ENCODE peak calls at places on chromosomes 5 and 9, in seven cellular contexts. One of them, this sample, is unnamed.

GRCh38 chr5:138463335-138464017 is 1.8 kb upstream of the EGR1 start:
- DNase-seq in heart right ventricle: no peak
- DNase-seq in GM20000: no peak
- DNase-seq in upper lobe of left lung: peak
- DNase-seq in glutamatergic neuron: peak
- DNase-seq in hepatocyte: peak
- DNase-seq in GM12865: peak
- DNase-seq in this sample: no peak

GRCh38 chr5:20286512-20286911 is 298.5 kb upstream of the CDH18 start:
- DNase-seq in heart right ventricle: no peak
- DNase-seq in GM20000: no peak
- DNase-seq in upper lobe of left lung: no peak
- DNase-seq in glutamatergic neuron: no peak
- DNase-seq in hepatocyte: no peak
- DNase-seq in GM12865: no peak
- DNase-seq in this sample: no peak

GRCh38 chr9:69549310-69550202 is 122.6 kb downstream of the APBA1 start:
- DNase-seq in heart right ventricle: no peak
- DNase-seq in GM20000: peak
- DNase-seq in upper lobe of left lung: no peak
- DNase-seq in glutamatergic neuron: peak
- DNase-seq in hepatocyte: peak
- DNase-seq in GM12865: peak
- DNase-seq in this sample: no peak

GRCh38 chr9:132545578-132545977 is 36.8 kb upstream of the BARHL1 start:
- DNase-seq in heart right ventricle: no peak
- DNase-seq in GM20000: no peak
- DNase-seq in upper lobe of left lung: no peak
- DNase-seq in glutamatergic neuron: no peak
- DNase-seq in hepatocyte: no peak
- DNase-seq in GM12865: no peak
- DNase-seq in this sample: no peak

GRCh38 chr5:116557669-116558271 is 16.9 kb downstream of the SEMA6A start:
- DNase-seq in heart right ventricle: no peak
- DNase-seq in GM20000: no peak
- DNase-seq in upper lobe of left lung: no peak
- DNase-seq in glutamatergic neuron: no peak
- DNase-seq in hepatocyte: no peak
- DNase-seq in GM12865: peak
- DNase-seq in this sample: no peak

GRCh38 chr5:52870448-52870847 is 82.7 kb downstream of the ITGA1 start:
- DNase-seq in heart right ventricle: peak
- DNase-seq in GM20000: no peak
- DNase-seq in upper lobe of left lung: no peak
- DNase-seq in glutamatergic neuron: peak
- DNase-seq in hepatocyte: peak
- DNase-seq in GM12865: no peak
- DNase-seq in this sample: no peak

GRCh38 chr9:114953917-114954316 is 23.5 kb upstream of the TNFSF8 start:
- DNase-seq in heart right ventricle: no peak
- DNase-seq in GM20000: no peak
- DNase-seq in upper lobe of left lung: peak
- DNase-seq in glutamatergic neuron: no peak
- DNase-seq in hepatocyte: peak
- DNase-seq in GM12865: no peak
- DNase-seq in this sample: no peak

GRCh38 chr9:68610016-68610415 is 69.3 kb upstream of the TMEM252 start:
- DNase-seq in heart right ventricle: no peak
- DNase-seq in GM20000: no peak
- DNase-seq in upper lobe of left lung: no peak
- DNase-seq in glutamatergic neuron: no peak
- DNase-seq in hepatocyte: no peak
- DNase-seq in GM12865: no peak
- DNase-seq in this sample: no peak

GRCh38 chr5:79229357-79230174 is 6.4 kb upstream of the JMY start:
- DNase-seq in heart right ventricle: no peak
- DNase-seq in GM20000: peak
- DNase-seq in upper lobe of left lung: no peak
- DNase-seq in glutamatergic neuron: no peak
- DNase-seq in hepatocyte: no peak
- DNase-seq in GM12865: peak
- DNase-seq in this sample: no peak

GRCh38 chr9:135082536-135082935 is 4.9 kb upstream of the OLFM1 start:
- DNase-seq in heart right ventricle: no peak
- DNase-seq in GM20000: no peak
- DNase-seq in upper lobe of left lung: no peak
- DNase-seq in glutamatergic neuron: peak
- DNase-seq in hepatocyte: no peak
- DNase-seq in GM12865: no peak
- DNase-seq in this sample: no peak

GRCh38 chr5:4977421-4977820 is 162.7 kb upstream of the ADAMTS16 start:
- DNase-seq in heart right ventricle: no peak
- DNase-seq in GM20000: no peak
- DNase-seq in upper lobe of left lung: no peak
- DNase-seq in glutamatergic neuron: no peak
- DNase-seq in hepatocyte: no peak
- DNase-seq in GM12865: no peak
- DNase-seq in this sample: no peak

GRCh38 chr5:178757410-178757809 is 27.0 kb upstream of the ZNF354A start:
- DNase-seq in heart right ventricle: no peak
- DNase-seq in GM20000: no peak
- DNase-seq in upper lobe of left lung: no peak
- DNase-seq in glutamatergic neuron: no peak
- DNase-seq in hepatocyte: no peak
- DNase-seq in GM12865: no peak
- DNase-seq in this sample: no peak

GRCh38 chr9:127360205-127360604 is 36.8 kb upstream of the SLC2A8 start:
- DNase-seq in heart right ventricle: no peak
- DNase-seq in GM20000: no peak
- DNase-seq in upper lobe of left lung: no peak
- DNase-seq in glutamatergic neuron: no peak
- DNase-seq in hepatocyte: no peak
- DNase-seq in GM12865: no peak
- DNase-seq in this sample: no peak

GRCh38 chr9:3200331-3200774 is 325.4 kb downstream of the RFX3 start:
- DNase-seq in heart right ventricle: no peak
- DNase-seq in GM20000: no peak
- DNase-seq in upper lobe of left lung: no peak
- DNase-seq in glutamatergic neuron: no peak
- DNase-seq in hepatocyte: no peak
- DNase-seq in GM12865: no peak
- DNase-seq in this sample: no peak

GRCh38 chr9:6845881-6846280 is 88.1 kb downstream of the KDM4C start:
- DNase-seq in heart right ventricle: no peak
- DNase-seq in GM20000: no peak
- DNase-seq in upper lobe of left lung: no peak
- DNase-seq in glutamatergic neuron: no peak
- DNase-seq in hepatocyte: peak
- DNase-seq in GM12865: no peak
- DNase-seq in this sample: no peak

GRCh38 chr5:125005287-125005686 is 258.8 kb upstream of the ZNF608 start:
- DNase-seq in heart right ventricle: no peak
- DNase-seq in GM20000: no peak
- DNase-seq in upper lobe of left lung: no peak
- DNase-seq in glutamatergic neuron: no peak
- DNase-seq in hepatocyte: no peak
- DNase-seq in GM12865: peak
- DNase-seq in this sample: no peak

GRCh38 chr9:111148994-111149759 is 110.9 kb upstream of the LPAR1 start:
- DNase-seq in heart right ventricle: peak
- DNase-seq in GM20000: no peak
- DNase-seq in upper lobe of left lung: no peak
- DNase-seq in glutamatergic neuron: no peak
- DNase-seq in hepatocyte: no peak
- DNase-seq in GM12865: peak
- DNase-seq in this sample: no peak

GRCh38 chr5:43422143-43422542 is 10.0 kb upstream of the CCL28 start:
- DNase-seq in heart right ventricle: no peak
- DNase-seq in GM20000: no peak
- DNase-seq in upper lobe of left lung: peak
- DNase-seq in glutamatergic neuron: no peak
- DNase-seq in hepatocyte: peak
- DNase-seq in GM12865: peak
- DNase-seq in this sample: no peak

GRCh38 chr9:23322392-23322791 is 503.6 kb downstream of the ELAVL2 start:
- DNase-seq in heart right ventricle: no peak
- DNase-seq in GM20000: no peak
- DNase-seq in upper lobe of left lung: no peak
- DNase-seq in glutamatergic neuron: no peak
- DNase-seq in hepatocyte: peak
- DNase-seq in GM12865: no peak
- DNase-seq in this sample: no peak
- TF ChIP-seq CTCF in heart right ventricle: peak
- TF ChIP-seq CTCF in GM20000: no peak
- TF ChIP-seq CTCF in upper lobe of left lung: no peak
- TF ChIP-seq CTCF in glutamatergic neuron: peak
- TF ChIP-seq CTCF in hepatocyte: peak
- TF ChIP-seq CTCF in GM12865: no peak
- TF ChIP-seq CTCF in this sample: no peak

DNA sequence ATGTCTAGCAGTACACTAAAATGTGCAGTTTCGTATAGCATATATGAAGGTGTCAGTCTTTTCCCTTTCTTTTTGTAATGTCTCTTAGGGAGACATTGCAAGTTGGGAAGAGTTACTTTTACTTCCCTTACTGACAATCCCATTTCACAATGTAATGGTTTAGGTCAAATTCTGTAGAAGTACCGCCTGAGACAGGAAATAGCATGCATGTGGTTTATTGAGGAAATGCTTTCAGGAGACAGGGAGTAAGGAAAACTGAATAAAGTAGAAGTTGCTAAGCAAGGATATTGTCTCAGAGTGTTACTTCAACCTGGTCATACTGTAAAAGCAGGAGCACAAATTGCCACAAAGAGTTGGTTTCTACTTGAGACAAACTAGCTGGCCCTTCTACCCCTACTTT is 32.1 kb upstream of the MSANTD3 start:
- DNase-seq in heart right ventricle: no peak
- DNase-seq in GM20000: no peak
- DNase-seq in upper lobe of left lung: no peak
- DNase-seq in glutamatergic neuron: no peak
- DNase-seq in hepatocyte: no peak
- DNase-seq in GM12865: no peak
- DNase-seq in this sample: no peak
- TF ChIP-seq CTCF in heart right ventricle: no peak
- TF ChIP-seq CTCF in GM20000: no peak
- TF ChIP-seq CTCF in upper lobe of left lung: no peak
- TF ChIP-seq CTCF in glutamatergic neuron: no peak
- TF ChIP-seq CTCF in hepatocyte: no peak
- TF ChIP-seq CTCF in GM12865: no peak
- TF ChIP-seq CTCF in this sample: no peak

DNA sequence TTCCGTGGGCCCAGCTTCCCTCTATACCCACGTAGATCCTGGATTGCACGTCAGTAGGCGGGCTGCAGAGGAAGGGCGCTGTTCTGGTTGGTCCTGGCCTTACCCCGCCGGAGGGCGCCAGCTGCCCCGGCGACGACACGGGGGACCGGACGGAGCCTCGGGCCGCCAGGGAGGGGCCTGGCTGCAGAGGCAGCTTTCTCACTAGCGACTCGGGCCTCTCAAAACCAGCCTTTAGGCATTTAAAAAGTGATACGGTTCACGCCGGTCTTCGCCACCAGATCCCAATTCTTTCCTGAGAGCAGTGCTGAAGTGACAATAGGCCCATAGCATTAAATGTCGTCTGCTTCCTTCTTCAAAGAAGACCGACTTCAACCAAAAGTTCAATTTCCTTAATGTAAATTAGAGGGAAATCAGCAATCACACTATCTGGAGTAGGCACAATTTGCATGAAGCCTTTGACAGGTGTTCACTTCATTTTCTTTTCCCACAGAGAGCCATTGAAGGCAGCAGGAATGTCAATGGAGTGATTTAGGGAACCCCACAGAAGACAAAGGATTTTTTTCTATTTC is 17.6 kb upstream of the UBE2D2 start:
- DNase-seq in heart right ventricle: peak
- DNase-seq in GM20000: peak
- DNase-seq in upper lobe of left lung: peak
- DNase-seq in glutamatergic neuron: peak
- DNase-seq in hepatocyte: peak
- DNase-seq in GM12865: peak
- DNase-seq in this sample: peak
- TF ChIP-seq CTCF in heart right ventricle: peak
- TF ChIP-seq CTCF in GM20000: peak
- TF ChIP-seq CTCF in upper lobe of left lung: peak
- TF ChIP-seq CTCF in glutamatergic neuron: no peak
- TF ChIP-seq CTCF in hepatocyte: no peak
- TF ChIP-seq CTCF in GM12865: peak
- TF ChIP-seq CTCF in this sample: peak

GRCh38 chr5:179908528-179908927 is 831 bp upstream of the TBC1D9B start:
- DNase-seq in heart right ventricle: no peak
- DNase-seq in GM20000: no peak
- DNase-seq in upper lobe of left lung: no peak
- DNase-seq in glutamatergic neuron: peak
- DNase-seq in hepatocyte: no peak
- DNase-seq in GM12865: no peak
- DNase-seq in this sample: no peak

GRCh38 chr5:179909224-179909623 is 1.5 kb upstream of the TBC1D9B start:
- DNase-seq in heart right ventricle: no peak
- DNase-seq in GM20000: no peak
- DNase-seq in upper lobe of left lung: no peak
- DNase-seq in glutamatergic neuron: no peak
- DNase-seq in hepatocyte: no peak
- DNase-seq in GM12865: no peak
- DNase-seq in this sample: no peak

GRCh38 chr5:179906294-179906794 is 1.4 kb downstream of the TBC1D9B start:
- DNase-seq in heart right ventricle: no peak
- DNase-seq in GM20000: no peak
- DNase-seq in upper lobe of left lung: no peak
- DNase-seq in glutamatergic neuron: no peak
- DNase-seq in hepatocyte: no peak
- DNase-seq in GM12865: no peak
- DNase-seq in this sample: no peak

GRCh38 chr5:179906795-179907569 is 715 bp downstream of the TBC1D9B start:
- DNase-seq in heart right ventricle: peak
- DNase-seq in GM20000: no peak
- DNase-seq in upper lobe of left lung: peak
- DNase-seq in glutamatergic neuron: peak
- DNase-seq in hepatocyte: peak
- DNase-seq in GM12865: peak
- DNase-seq in this sample: peak

DNA sequence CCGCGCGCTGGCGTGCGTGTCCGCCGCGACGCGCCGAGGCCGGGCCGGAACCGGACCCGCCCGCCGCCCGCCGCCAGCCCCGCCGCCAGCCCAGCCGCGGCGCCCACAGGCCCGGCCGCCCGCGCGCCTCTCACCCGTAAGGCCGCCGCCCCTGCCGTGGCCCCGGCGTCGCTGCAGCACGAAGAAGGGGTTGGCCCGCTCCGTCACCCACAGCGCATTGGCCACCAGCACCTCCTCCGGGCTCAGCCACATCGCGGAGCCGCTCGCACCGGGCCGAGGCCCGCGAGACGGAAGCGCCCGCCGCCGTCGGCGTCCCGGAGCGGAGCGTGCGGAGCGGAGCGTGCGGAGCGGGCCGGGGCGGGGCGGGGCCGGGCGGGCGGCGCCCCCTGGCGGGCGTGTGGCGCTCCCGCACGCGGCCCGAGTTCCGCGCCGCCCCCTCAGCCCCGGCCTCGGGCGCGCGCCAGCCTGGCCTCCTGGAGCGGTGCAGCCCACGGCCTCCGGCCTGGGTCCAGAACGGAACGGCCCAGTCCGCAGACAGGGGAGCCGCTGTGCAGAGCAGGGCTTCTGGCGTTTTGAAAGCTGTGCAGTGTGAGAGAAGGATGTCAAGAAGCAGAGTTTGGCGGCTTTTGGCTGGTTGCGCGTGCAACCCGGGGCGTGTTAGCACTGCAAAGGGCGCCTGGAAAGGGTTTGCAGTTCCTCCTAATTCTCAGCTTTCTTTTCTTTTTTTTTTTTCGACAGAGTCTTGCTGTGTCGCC is at the start of gene TBC1D9B:
- DNase-seq in heart right ventricle: peak
- DNase-seq in GM20000: peak
- DNase-seq in upper lobe of left lung: peak
- DNase-seq in glutamatergic neuron: peak
- DNase-seq in hepatocyte: peak
- DNase-seq in GM12865: peak
- DNase-seq in this sample: peak
- TF ChIP-seq CTCF in heart right ventricle: peak
- TF ChIP-seq CTCF in GM20000: peak
- TF ChIP-seq CTCF in upper lobe of left lung: peak
- TF ChIP-seq CTCF in glutamatergic neuron: peak
- TF ChIP-seq CTCF in hepatocyte: peak
- TF ChIP-seq CTCF in GM12865: peak
- TF ChIP-seq CTCF in this sample: peak

This sample was measured in natural killer cell.